ENCODE peak calls at places on chromosome 18, in ten cellular contexts. One of them, this sample, is unnamed.

GRCh38 chr18:70371085-70371735 is 82.4 kb downstream of the SOCS6 start:
- DNase-seq in IMR-90: no peak
- DNase-seq in activated effector memory CD4-positive, alpha-beta T cell treated with anti-CD3 and anti-CD28 coated beads, Interleukin-2, amount 50 U/mL, for 16 hours: no peak
- DNase-seq in cardiac septum: no peak
- DNase-seq in HTR-8/SVneo: no peak
- DNase-seq in left ventricle myocardium superior: no peak
- DNase-seq in activated CD4-positive, alpha-beta T cell treated with anti-CD3 and anti-CD28 coated beads, Interleukin-2, amount 50 U/mL, for 24 hours: no peak
- DNase-seq in GM23338: no peak
- DNase-seq in activated CD8-positive, alpha-beta memory T cell treated with anti-CD3 and anti-CD28 coated beads for 48 hours: no peak
- DNase-seq in BE2C: no peak
- DNase-seq in this sample: no peak

GRCh38 chr18:74977041-74977440 is 231.9 kb downstream of the PTGR3 start:
- DNase-seq in IMR-90: peak
- DNase-seq in activated effector memory CD4-positive, alpha-beta T cell treated with anti-CD3 and anti-CD28 coated beads, Interleukin-2, amount 50 U/mL, for 16 hours: no peak
- DNase-seq in left ventricle myocardium superior: no peak
- DNase-seq in cardiac septum: no peak
- DNase-seq in GM23338: no peak
- DNase-seq in activated CD8-positive, alpha-beta memory T cell treated with anti-CD3 and anti-CD28 coated beads for 48 hours: no peak
- DNase-seq in BE2C: no peak
- DNase-seq in HTR-8/SVneo: no peak
- DNase-seq in activated CD4-positive, alpha-beta T cell treated with anti-CD3 and anti-CD28 coated beads, Interleukin-2, amount 50 U/mL, for 24 hours: no peak
- DNase-seq in this sample: no peak

GRCh38 chr18:59837586-59837985 is 62.2 kb upstream of the PMAIP1 start:
- DNase-seq in HTR-8/SVneo: peak
- DNase-seq in IMR-90: peak
- DNase-seq in cardiac septum: no peak
- DNase-seq in activated effector memory CD4-positive, alpha-beta T cell treated with anti-CD3 and anti-CD28 coated beads, Interleukin-2, amount 50 U/mL, for 16 hours: peak
- DNase-seq in activated CD4-positive, alpha-beta T cell treated with anti-CD3 and anti-CD28 coated beads, Interleukin-2, amount 50 U/mL, for 24 hours: peak
- DNase-seq in activated CD8-positive, alpha-beta memory T cell treated with anti-CD3 and anti-CD28 coated beads for 48 hours: no peak
- DNase-seq in GM23338: peak
- DNase-seq in left ventricle myocardium superior: no peak
- DNase-seq in BE2C: peak
- DNase-seq in this sample: peak

GRCh38 chr18:74050807-74051206 is 96.8 kb downstream of the FBXO15 start:
- DNase-seq in activated CD8-positive, alpha-beta memory T cell treated with anti-CD3 and anti-CD28 coated beads for 48 hours: no peak
- DNase-seq in HTR-8/SVneo: no peak
- DNase-seq in activated effector memory CD4-positive, alpha-beta T cell treated with anti-CD3 and anti-CD28 coated beads, Interleukin-2, amount 50 U/mL, for 16 hours: no peak
- DNase-seq in IMR-90: no peak
- DNase-seq in left ventricle myocardium superior: no peak
- DNase-seq in GM23338: no peak
- DNase-seq in activated CD4-positive, alpha-beta T cell treated with anti-CD3 and anti-CD28 coated beads, Interleukin-2, amount 50 U/mL, for 24 hours: no peak
- DNase-seq in cardiac septum: no peak
- DNase-seq in BE2C: no peak
- DNase-seq in this sample: no peak

GRCh38 chr18:74981476-74981875 is 227.5 kb downstream of the PTGR3 start:
- DNase-seq in activated effector memory CD4-positive, alpha-beta T cell treated with anti-CD3 and anti-CD28 coated beads, Interleukin-2, amount 50 U/mL, for 16 hours: no peak
- DNase-seq in left ventricle myocardium superior: no peak
- DNase-seq in IMR-90: no peak
- DNase-seq in cardiac septum: no peak
- DNase-seq in HTR-8/SVneo: no peak
- DNase-seq in activated CD4-positive, alpha-beta T cell treated with anti-CD3 and anti-CD28 coated beads, Interleukin-2, amount 50 U/mL, for 24 hours: no peak
- DNase-seq in activated CD8-positive, alpha-beta memory T cell treated with anti-CD3 and anti-CD28 coated beads for 48 hours: no peak
- DNase-seq in GM23338: no peak
- DNase-seq in BE2C: no peak
- DNase-seq in this sample: no peak

GRCh38 chr18:6960656-6961055 is 156.9 kb downstream of the LAMA1 start:
- DNase-seq in left ventricle myocardium superior: no peak
- DNase-seq in activated effector memory CD4-positive, alpha-beta T cell treated with anti-CD3 and anti-CD28 coated beads, Interleukin-2, amount 50 U/mL, for 16 hours: no peak
- DNase-seq in GM23338: no peak
- DNase-seq in BE2C: no peak
- DNase-seq in IMR-90: peak
- DNase-seq in activated CD8-positive, alpha-beta memory T cell treated with anti-CD3 and anti-CD28 coated beads for 48 hours: no peak
- DNase-seq in activated CD4-positive, alpha-beta T cell treated with anti-CD3 and anti-CD28 coated beads, Interleukin-2, amount 50 U/mL, for 24 hours: no peak
- DNase-seq in HTR-8/SVneo: peak
- DNase-seq in cardiac septum: no peak
- DNase-seq in this sample: no peak

GRCh38 chr18:79756143-79756500 is 41.6 kb upstream of the KCNG2 start:
- DNase-seq in left ventricle myocardium superior: no peak
- DNase-seq in cardiac septum: no peak
- DNase-seq in IMR-90: no peak
- DNase-seq in activated CD4-positive, alpha-beta T cell treated with anti-CD3 and anti-CD28 coated beads, Interleukin-2, amount 50 U/mL, for 24 hours: no peak
- DNase-seq in activated effector memory CD4-positive, alpha-beta T cell treated with anti-CD3 and anti-CD28 coated beads, Interleukin-2, amount 50 U/mL, for 16 hours: peak
- DNase-seq in GM23338: no peak
- DNase-seq in activated CD8-positive, alpha-beta memory T cell treated with anti-CD3 and anti-CD28 coated beads for 48 hours: no peak
- DNase-seq in BE2C: no peak
- DNase-seq in HTR-8/SVneo: no peak
- DNase-seq in this sample: no peak

GRCh38 chr18:13800505-13801259 is 23.3 kb upstream of the MC5R start:
- DNase-seq in BE2C: peak
- DNase-seq in left ventricle myocardium superior: peak
- DNase-seq in activated effector memory CD4-positive, alpha-beta T cell treated with anti-CD3 and anti-CD28 coated beads, Interleukin-2, amount 50 U/mL, for 16 hours: peak
- DNase-seq in GM23338: peak
- DNase-seq in HTR-8/SVneo: peak
- DNase-seq in IMR-90: peak
- DNase-seq in activated CD8-positive, alpha-beta memory T cell treated with anti-CD3 and anti-CD28 coated beads for 48 hours: no peak
- DNase-seq in cardiac septum: no peak
- DNase-seq in activated CD4-positive, alpha-beta T cell treated with anti-CD3 and anti-CD28 coated beads, Interleukin-2, amount 50 U/mL, for 24 hours: no peak
- DNase-seq in this sample: peak